ENCODE peak calls at places on chromosome 17, in seven cellular contexts. N is stimulated activated CD4-positive, alpha-beta T cell treated with anti-CD3 and anti-CD28 coated beads, Interleukin-4, amount 100 ng/mL, for 4 hours; P is left colon; G is heart right ventricle; M is iPS-NIHi11; S is HCEC 1CT; L is activated T-helper 2 cell treated with anti-CD3 and anti-CD28 coated beads, Interferon-gamma antibody, Interleukin-2, Interleukin-4, amounts not matched to agents 10 μg/mL and 5 μg/mL and 100 μg/mL, durations not matched to agents 14 hours and 24 hours and 36 hours. H is an unnamed sample.

GRCh38 chr17:57463103-57463885 is 207.0 kb downstream of the MSI2 start:
- DNase-seq in G (no peak), S (peak; percentile 72), L (peak; percentile 67), N (peak; percentile 75), P (no peak), M (no peak), H (no peak)

GRCh38 chr17:1485748-1486376 is 6.6 kb downstream of the MYO1C start:
- DNase-seq in M (peak; percentile 69), N (peak; percentile 62), S (peak; percentile 61), P (peak; percentile 77), G (peak; percentile 79), L (peak; percentile 55), H (peak; percentile 69)

GRCh38 chr17:29241015-29241963 is 5.4 kb upstream of the CRYBA1 start:
- DNase-seq in G (no peak), N (no peak), P (no peak), M (peak; percentile 58), S (peak; percentile 98), L (no peak), H (no peak)

GRCh38 chr17:74842599-74843351 is 16.9 kb downstream of the GRIN2C start:
- DNase-seq in S (peak; percentile 51), G (peak; percentile 83), P (peak; percentile 59), L (no peak), N (no peak), M (peak; percentile 97), H (peak; percentile 71)

GRCh38 chr17:19247423-19247822 is 10.3 kb downstream of the EPN2 start:
- DNase-seq in G (no peak), M (no peak), N (no peak), S (no peak), L (no peak), P (no peak), H (no peak)

GRCh38 chr17:81687770-81688541 is 4.1 kb downstream of the HGS start:
- DNase-seq in N (no peak), P (no peak), S (no peak), L (no peak), M (peak; percentile 11), G (no peak), H (no peak)

GRCh38 chr17:49993423-49994037 is 1.5 kb downstream of the DLX3 start:
- DNase-seq in P (no peak), S (no peak), G (no peak), L (no peak), M (no peak), N (peak; percentile 31), H (peak; percentile 48)

GRCh38 chr17:58308173-58308984 is 20.2 kb downstream of the TSPOAP1 start:
- DNase-seq in N (no peak), M (peak; percentile 89), G (no peak), P (no peak), L (no peak), S (no peak), H (peak; percentile 42)

GRCh38 chr17:30217746-30218245 is 17.7 kb downstream of the SLC6A4 start:
- DNase-seq in G (no peak), L (no peak), N (no peak), S (no peak), M (no peak), P (no peak), H (no peak)

GRCh38 chr17:45282683-45283644 is 21.1 kb upstream of the SPATA32 start:
- DNase-seq in S (peak; percentile 24), P (peak; percentile 67), N (no peak), G (peak; percentile 57), M (no peak), L (no peak), H (no peak)

GRCh38 chr17:50672831-50673551 is 34.7 kb downstream of the ANKRD40 start:
- DNase-seq in M (no peak), G (peak; percentile 49), S (no peak), L (no peak), P (no peak), N (no peak), H (no peak)

GRCh38 chr17:13222931-13223330 is 205.1 kb upstream of the ELAC2 start:
- DNase-seq in G (no peak), M (no peak), P (no peak), S (no peak), L (no peak), N (no peak), H (no peak)

GRCh38 chr17:35119370-35120185 is at the start of gene RAD51D:
- DNase-seq in P (peak; percentile 48), G (peak; percentile 79), S (peak; percentile 60), L (peak; percentile 75), N (peak; percentile 81), M (peak; percentile 94), H (peak; percentile 88)

GRCh38 chr17:15086776-15087175 is 178.3 kb downstream of the PMP22 start:
- DNase-seq in G (no peak), S (no peak), P (no peak), L (no peak), N (no peak), M (no peak), H (no peak)

GRCh38 chr17:77214743-77215142 is 74.0 kb downstream of the SEC14L1 start:
- DNase-seq in S (no peak), L (no peak), G (no peak), M (peak; percentile 84), P (peak; percentile 40), N (no peak), H (no peak)

GRCh38 chr17:83179378-83179777 is 100.0 kb downstream of the METRNL start:
- DNase-seq in N (no peak), L (peak; percentile 5), G (no peak), P (no peak), M (no peak), S (no peak), H (no peak)

GRCh38 chr17:79977711-79978544 is 57.7 kb downstream of the TBC1D16 start:
- DNase-seq in S (no peak), M (no peak), G (no peak), N (no peak), L (no peak), P (no peak), H (no peak)

GRCh38 chr17:78925662-78926555 is 722 bp upstream of the TIMP2 start:
- DNase-seq in P (peak; percentile 80), N (no peak), L (no peak), S (peak; percentile 95), G (peak; percentile 75), M (peak; percentile 61), H (no peak)

GRCh38 chr17:17275991-17276390 is 5.1 kb downstream of the COPS3 start:
- DNase-seq in L (no peak), S (no peak), P (no peak), M (no peak), N (no peak), G (no peak), H (no peak)

GRCh38 chr17:67478266-67479118 is 101.4 kb downstream of the PITPNC1 start:
- DNase-seq in N (no peak), G (no peak), S (no peak), P (no peak), M (no peak), L (no peak), H (no peak)

GRCh38 chr17:58911741-58912343 is 156.2 kb downstream of the PPM1E start:
- DNase-seq in N (no peak), M (no peak), P (no peak), L (no peak), S (no peak), G (no peak), H (no peak)

GRCh38 chr17:78343099-78343432 is 16.8 kb downstream of the SOCS3 start:
- DNase-seq in G (peak; percentile 72), S (peak; percentile 75), L (no peak), P (peak; percentile 68), N (no peak), M (peak; percentile 76), H (no peak)

GRCh38 chr17:76981545-76982295 is 113.5 kb downstream of the MGAT5B start:
- DNase-seq in G (no peak), N (no peak), L (no peak), M (no peak), P (no peak), S (no peak), H (no peak)